ENCODE peak calls at places on chromosomes 12 and 14, in four cellular contexts. P, L, R and X are unnamed samples.

GRCh38 chr12:87728936-87729593 is 300.1 kb downstream of the C12orf50 start:
- DNase-seq in P (no peak), L (peak; percentile 62), R (no peak), X (no peak)

GRCh38 chr14:60647081-60647836 is 2.0 kb downstream of the SIX1 start:
- DNase-seq in P (no peak), L (peak; percentile 47), R (no peak), X (no peak)

GRCh38 chr14:76763362-76764041 is 2.2 kb downstream of the VASH1 start:
- DNase-seq in P (no peak), L (peak; percentile 54), R (no peak), X (no peak)

GRCh38 chr14:33564774-33565630 is 385.9 kb downstream of the EGLN3 start:
- DNase-seq in P (no peak), L (peak; percentile 94), R (no peak), X (peak; percentile 15)

GRCh38 chr14:22387776-22388241 is 201.2 kb downstream of the DAD1 start:
- DNase-seq in P (no peak), L (peak; percentile 46), R (no peak), X (no peak)

GRCh38 chr12:122903704-122904034 is 7.7 kb upstream of the VPS37B start:
- DNase-seq in P (peak; percentile 36), L (no peak), R (no peak), X (no peak)

GRCh38 chr12:89671469-89671868 is 37.2 kb downstream of the ATP2B1 start:
- DNase-seq in P (no peak), L (peak; percentile 91), R (no peak), X (no peak)

GRCh38 chr12:88132387-88132786 is 9.5 kb downstream of the CEP290 start:
- DNase-seq in P (no peak), L (no peak), R (no peak), X (no peak)

GRCh38 chr14:105207996-105208737 is 27.1 kb upstream of the NUDT14 start:
- DNase-seq in P (no peak), L (no peak), R (no peak), X (no peak)

GRCh38 chr14:75631453-75631831 is 29.2 kb downstream of the ERG28 start:
- DNase-seq in P (no peak), L (peak; percentile 54), R (no peak), X (no peak)

GRCh38 chr14:45990252-45990651 is 661.3 kb downstream of the RPL10L start:
- DNase-seq in P (no peak), L (no peak), R (no peak), X (no peak)

GRCh38 chr12:11622774-11623375 is 26.6 kb upstream of the ETV6 start:
- DNase-seq in P (no peak), L (no peak), R (no peak), X (no peak)

GRCh38 chr12:92041742-92042141 is 103.9 kb downstream of the BTG1 start:
- DNase-seq in P (no peak), L (peak; percentile 17), R (peak; percentile 37), X (no peak)

GRCh38 chr12:92431146-92431545 is 271.6 kb upstream of the PLEKHG7 start:
- DNase-seq in P (no peak), L (no peak), R (peak; percentile 77), X (no peak)

GRCh38 chr12:104273503-104273902 is 30.0 kb upstream of the EID3 start:
- DNase-seq in P (no peak), L (no peak), R (no peak), X (no peak)

GRCh38 chr14:24219521-24219920 is 3.7 kb upstream of the MDP1 start:
- DNase-seq in P (no peak), L (no peak), R (no peak), X (no peak)

GRCh38 chr14:96881713-96882112 is 84.5 kb downstream of the VRK1 start:
- DNase-seq in P (no peak), L (no peak), R (no peak), X (no peak)

GRCh38 chr12:1920436-1920835 is 2.0 kb upstream of the CACNA2D4 start:
- DNase-seq in P (no peak), L (no peak), R (no peak), X (no peak)

GRCh38 chr14:97219356-97220017 is 422.3 kb downstream of the VRK1 start:
- DNase-seq in P (no peak), L (no peak), R (peak; percentile 56), X (no peak)

GRCh38 chr12:43914923-43915468 is 79.1 kb downstream of the TMEM117 start:
- DNase-seq in P (no peak), L (peak; percentile 6), R (no peak), X (no peak)

GRCh38 chr14:67665886-67666285 is 8.5 kb downstream of the VTI1B start:
- DNase-seq in P (no peak), L (peak; percentile 49), R (no peak), X (no peak)

GRCh38 chr12:40988831-40989230 is 199.3 kb upstream of the PDZRN4 start:
- DNase-seq in P (no peak), L (peak; percentile 15), R (no peak), X (no peak)

GRCh38 chr14:77885363-77885762 is 85.5 kb downstream of the ADCK1 start:
- DNase-seq in P (no peak), L (no peak), R (no peak), X (no peak)

GRCh38 chr12:5440973-5441372 is 9.1 kb downstream of the NTF3 start:
- DNase-seq in P (no peak), L (no peak), R (no peak), X (no peak)

GRCh38 chr14:59055439-59056045 is 132.9 kb upstream of the DAAM1 start:
- DNase-seq in P (no peak), L (peak; percentile 39), R (peak; percentile 30), X (no peak)

GRCh38 chr14:74793506-74794155 is 30.5 kb downstream of the YLPM1 start:
- DNase-seq in P (no peak), L (no peak), R (no peak), X (no peak)

DNA sequence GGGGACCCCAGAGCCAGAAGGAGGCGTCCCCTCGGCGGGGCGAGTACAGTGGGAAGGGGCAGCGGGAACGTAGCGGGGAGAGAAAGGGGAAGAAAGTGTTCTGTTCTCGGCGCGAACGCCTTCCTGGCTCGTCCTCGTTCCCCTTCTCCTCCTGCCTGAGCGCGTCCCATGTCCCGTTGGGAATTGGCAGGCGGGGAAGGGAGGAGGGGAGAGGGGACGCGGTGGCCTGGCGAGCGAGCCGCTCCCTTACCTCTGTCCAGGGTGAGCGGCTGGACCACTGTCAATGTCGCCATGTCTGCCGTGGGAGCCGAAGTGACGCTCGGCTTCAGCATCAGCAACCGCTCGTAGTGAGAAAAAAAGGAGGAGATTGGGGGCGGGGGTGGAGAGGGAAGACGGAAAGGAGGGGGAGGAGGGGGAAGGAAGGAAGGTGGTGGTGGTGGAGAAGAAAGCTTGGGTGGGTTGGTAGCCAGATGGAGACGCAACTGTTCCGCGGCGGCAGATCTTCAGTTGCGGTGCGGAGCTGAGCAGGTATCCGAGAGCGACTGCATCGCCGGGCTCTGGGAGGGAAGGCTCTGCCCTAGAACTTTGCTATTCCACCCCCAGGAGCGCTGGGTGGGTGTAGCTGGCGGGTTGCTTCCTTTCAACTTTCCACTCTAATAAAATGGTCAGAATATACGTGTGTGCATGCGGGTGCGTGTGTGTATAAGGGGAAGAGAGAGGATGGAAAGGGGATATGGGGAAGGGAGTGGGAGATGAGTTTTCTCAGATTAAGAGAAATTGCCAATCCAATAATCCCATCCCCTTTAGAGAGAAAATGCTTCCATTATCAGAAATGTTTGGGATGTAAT is at the start of gene LIN7A:
- DNase-seq in P (peak; percentile 58), L (peak; percentile 46), R (no peak), X (peak; percentile 62)
- H3K27ac ChIP-seq in P (no peak within 1 kb of the TSS), L (peak within 1 kb of the TSS; percentile 66), R (no peak within 1 kb of the TSS), X (peak within 1 kb of the TSS; percentile 67)

DNA sequence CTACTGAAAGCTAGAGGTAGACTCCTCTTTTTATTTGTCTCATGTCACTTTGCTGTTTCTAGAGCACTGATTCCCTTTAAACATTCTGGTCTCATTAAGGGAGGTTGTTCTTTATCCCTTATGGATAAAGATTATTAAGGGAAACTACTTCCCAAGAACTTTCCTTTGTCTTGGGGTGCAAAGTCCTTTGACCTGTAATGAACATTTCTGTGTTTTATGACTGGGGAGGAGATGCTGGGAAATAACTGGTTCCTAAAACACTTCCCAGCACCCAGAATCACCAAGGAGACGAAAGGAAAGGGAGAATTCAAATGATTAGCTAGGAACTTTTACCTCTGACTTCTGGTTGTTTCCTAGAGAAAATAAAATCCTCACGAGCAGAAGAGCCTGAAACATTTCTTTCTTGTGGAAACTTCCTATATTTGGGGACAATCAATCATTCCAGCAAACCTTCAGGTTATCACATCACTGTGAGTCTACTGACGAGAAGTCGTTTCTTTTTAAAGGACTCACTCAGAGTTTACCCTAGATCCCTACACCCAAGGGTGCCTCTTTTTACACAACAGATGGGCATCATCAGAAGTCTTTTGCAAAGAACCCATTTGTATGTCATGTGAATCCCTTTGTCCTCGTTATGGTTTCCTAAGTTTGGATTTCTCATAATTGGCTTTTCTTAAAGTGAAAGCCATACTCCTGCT is 63.4 kb upstream of the ACTN1 start:
- DNase-seq in P (no peak), L (no peak), R (no peak), X (no peak)
- H3K27ac ChIP-seq in P (no peak overlapping the region), L (no peak overlapping the region), R (no peak overlapping the region), X (no peak overlapping the region)

DNA sequence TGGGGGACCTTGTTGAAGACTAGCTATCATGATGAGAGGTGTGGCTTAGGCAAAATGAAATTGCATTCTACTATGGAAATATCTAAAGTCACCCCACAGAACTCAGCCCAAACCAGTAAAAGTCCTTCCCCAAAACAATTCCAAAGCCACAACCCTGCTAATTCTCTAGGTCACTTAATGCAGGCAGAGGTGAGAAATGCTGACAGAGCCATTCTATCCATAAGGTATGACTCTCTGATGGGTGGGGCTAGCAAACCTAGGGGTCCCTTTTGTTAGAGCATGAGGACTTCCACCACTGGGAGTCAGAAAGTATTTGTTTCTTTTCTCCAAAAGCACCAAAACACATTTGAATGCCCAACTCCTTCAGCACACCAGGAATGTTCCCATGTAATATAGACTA is 12.7 kb upstream of the BMP4 start:
- DNase-seq in P (no peak), L (no peak), R (no peak), X (no peak)
- H3K27ac ChIP-seq in P (no peak overlapping the region), L (no peak overlapping the region), R (no peak overlapping the region), X (no peak overlapping the region)

DNA sequence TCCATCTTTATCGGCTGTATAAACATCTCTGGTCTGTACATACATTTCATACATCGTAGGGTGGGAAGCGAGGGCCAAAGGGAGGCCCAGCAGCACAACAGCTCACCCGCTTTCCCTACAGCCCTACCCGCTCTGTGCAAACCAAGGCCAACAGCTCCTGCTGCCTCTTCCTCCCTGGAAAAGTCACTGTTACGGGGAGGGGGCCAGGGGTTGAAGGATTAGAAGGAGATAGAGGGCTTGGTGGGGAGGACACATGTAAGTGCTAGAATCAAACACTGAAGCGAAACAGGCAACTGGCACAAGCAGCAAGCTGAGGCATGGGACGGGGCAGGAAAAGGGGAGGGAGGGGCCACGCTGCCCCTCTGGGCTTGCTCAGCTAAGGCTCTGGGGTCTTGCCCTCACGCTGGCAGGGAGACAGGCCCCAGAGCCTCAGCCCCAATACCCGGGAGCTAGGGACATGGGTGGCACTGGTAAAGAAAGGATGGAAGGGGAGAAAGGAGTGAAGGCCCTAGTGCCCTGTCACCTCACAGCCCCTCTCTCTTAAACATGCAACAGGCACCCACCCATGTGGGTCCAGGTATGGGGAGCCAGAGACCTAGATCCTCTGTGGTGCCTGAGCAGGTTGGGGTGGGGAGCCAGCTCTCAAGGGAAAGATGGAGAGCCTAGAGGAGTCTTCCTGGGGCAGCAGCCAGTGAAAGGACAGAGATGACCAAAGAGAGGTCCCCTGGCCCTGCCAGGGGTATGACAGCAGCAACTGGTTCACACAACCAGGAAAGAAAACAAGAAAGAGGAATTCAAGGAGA is 14.4 kb downstream of the SPRYD3 start:
- DNase-seq in P (no peak), L (no peak), R (no peak), X (no peak)
- H3K27ac ChIP-seq in P (no peak overlapping the region), L (peak overlapping the region; percentile 69), R (no peak overlapping the region), X (peak overlapping the region; percentile 80)